ENCODE peak calls at places on chromosomes 4 and X, in nine cellular contexts. Z is lower leg skin, S is fibroblast of the aortic adventitia, G is ELR, Y is thoracic aorta, T is tibial artery, X is posterior vena cava, W is germinal center, L is HuH-7.5. N is an unnamed sample.

GRCh38 chr4:105234582-105234981 is 87.9 kb downstream of the TET2 start:
- DNase-seq in Z (no peak), S (no peak), G (no peak), Y (no peak), T (no peak), X (no peak), W (no peak), L (no peak), N (no peak)

GRCh38 chrX:70138622-70139021 is 5.4 kb downstream of the IGBP1 start:
- DNase-seq in Z (no peak), S (no peak), G (no peak), Y (no peak), T (no peak), X (no peak), W (no peak), L (no peak), N (no peak)

GRCh38 chr4:15945516-15945915 is 7.0 kb upstream of the FGFBP1 start:
- DNase-seq in Z (no peak), S (no peak), G (no peak), Y (no peak), T (no peak), X (no peak), W (no peak), L (no peak), N (no peak)

GRCh38 chr4:150316332-150317205 is 238.3 kb downstream of the DCLK2 start:
- DNase-seq in Z (no peak), S (peak; percentile 88), G (no peak), Y (no peak), T (no peak), X (no peak), W (no peak), L (no peak), N (no peak)

GRCh38 chr4:77451530-77451929 is 154.1 kb upstream of the CXCL13 start:
- DNase-seq in Z (no peak), S (peak; percentile 53), G (no peak), Y (no peak), T (no peak), X (no peak), W (no peak), L (no peak), N (no peak)

GRCh38 chrX:55196688-55197087 is 23.5 kb upstream of the PAGE5 start:
- DNase-seq in Z (no peak), S (no peak), G (no peak), Y (no peak), T (no peak), X (no peak), W (no peak), L (no peak), N (peak; percentile 5)

GRCh38 chrX:7139202-7140081 is 8.1 kb upstream of the STS start:
- DNase-seq in Z (no peak), S (peak; percentile 61), G (peak; percentile 83), Y (no peak), T (no peak), X (no peak), W (no peak), L (no peak), N (no peak)

GRCh38 chr4:113179996-113180395 is 130.5 kb downstream of the ANK2 start:
- DNase-seq in Z (no peak), S (peak; percentile 29), G (peak; percentile 51), Y (no peak), T (no peak), X (no peak), W (no peak), L (no peak), N (no peak)

GRCh38 chr4:88008133-88008621 is 742 bp downstream of the PKD2 start:
- DNase-seq in Z (no peak), S (peak; percentile 51), G (peak; percentile 75), Y (no peak), T (peak; percentile 54), X (peak; percentile 83), W (peak; percentile 29), L (peak; percentile 58), N (peak; percentile 60)

GRCh38 chr4:110959041-110959643 is 336.3 kb upstream of the PITX2 start:
- DNase-seq in Z (no peak), S (peak; percentile 58), G (peak; percentile 49), Y (no peak), T (no peak), X (no peak), W (no peak), L (no peak), N (peak; percentile 51)

GRCh38 chrX:40273356-40274050 is 175.7 kb upstream of the BCOR start:
- DNase-seq in Z (no peak), S (peak; percentile 62), G (no peak), Y (no peak), T (peak; percentile 49), X (peak; percentile 82), W (no peak), L (no peak), N (no peak)

GRCh38 chr4:1460967-1461868 is 55.0 kb upstream of the NKX1-1 start:
- DNase-seq in Z (no peak), S (no peak), G (no peak), Y (no peak), T (no peak), X (peak; percentile 61), W (no peak), L (no peak), N (no peak)

GRCh38 chr4:10088135-10089010 is 28.2 kb downstream of the WDR1 start:
- DNase-seq in Z (peak; percentile 59), S (no peak), G (no peak), Y (no peak), T (no peak), X (peak; percentile 66), W (no peak), L (no peak), N (no peak)

GRCh38 chr4:1598206-1598605 is 85.9 kb downstream of the FAM53A start:
- DNase-seq in Z (no peak), S (no peak), G (no peak), Y (no peak), T (no peak), X (peak; percentile 75), W (no peak), L (no peak), N (no peak)

GRCh38 chr4:180456928-180457327 is 1786.3 kb upstream of the TENM3 start:
- DNase-seq in Z (no peak), S (no peak), G (peak; percentile 22), Y (no peak), T (no peak), X (no peak), W (no peak), L (no peak), N (peak; percentile 7)

GRCh38 chr4:151227731-151228130 is 49.2 kb upstream of the PRSS48 start:
- DNase-seq in Z (peak; percentile 80), S (peak; percentile 87), G (peak; percentile 71), Y (peak; percentile 15), T (peak; percentile 89), X (peak; percentile 88), W (no peak), L (no peak), N (no peak)

GRCh38 chr4:40963912-40964478 is 214.2 kb downstream of the NSUN7 start:
- DNase-seq in Z (no peak), S (peak; percentile 43), G (peak; percentile 60), Y (no peak), T (no peak), X (no peak), W (no peak), L (no peak), N (no peak)

GRCh38 chr4:111494471-111494870 is 650.8 kb upstream of the FAM241A start:
- DNase-seq in Z (no peak), S (no peak), G (no peak), Y (no peak), T (no peak), X (no peak), W (no peak), L (no peak), N (no peak)

GRCh38 chr4:21457086-21457840 is 491.3 kb downstream of the KCNIP4 start:
- DNase-seq in Z (no peak), S (no peak), G (no peak), Y (no peak), T (no peak), X (no peak), W (no peak), L (no peak), N (no peak)

GRCh38 chrX:12329476-12329875 is 191.2 kb downstream of the FRMPD4 start:
- DNase-seq in Z (no peak), S (peak; percentile 8), G (peak; percentile 2), Y (no peak), T (no peak), X (no peak), W (no peak), L (no peak), N (no peak)

GRCh38 chr4:3135155-3136011 is 60.9 kb downstream of the HTT start:
- DNase-seq in Z (no peak), S (peak; percentile 47), G (no peak), Y (no peak), T (no peak), X (no peak), W (no peak), L (no peak), N (peak; percentile 89)

GRCh38 chr4:153296424-153296823 is 48.1 kb upstream of the MND1 start:
- DNase-seq in Z (peak; percentile 29), S (peak; percentile 78), G (no peak), Y (no peak), T (no peak), X (peak; percentile 47), W (no peak), L (no peak), N (peak; percentile 1)

N was measured in DMS53.